ENCODE peak calls at places on chromosome 22, in five cellular contexts. One of them, this sample, is unnamed.

GRCh38 chr22:43363580-43364435 is 20.6 kb upstream of the SCUBE1 start:
- DNase-seq in HS-27A: no peak
- DNase-seq in progenitor cell of endocrine pancreas: no peak
- DNase-seq in HuH-7.5: no peak
- DNase-seq in GM23338: no peak
- DNase-seq in this sample: no peak

GRCh38 chr22:22076937-22077703 is 94.5 kb upstream of the TOP3B start:
- DNase-seq in GM23338: no peak
- DNase-seq in HuH-7.5: no peak
- DNase-seq in progenitor cell of endocrine pancreas: no peak
- DNase-seq in HS-27A: no peak
- DNase-seq in this sample: no peak

GRCh38 chr22:36928826-36929535 is 15.6 kb downstream of the CSF2RB start:
- DNase-seq in GM23338: no peak
- DNase-seq in HuH-7.5: no peak
- DNase-seq in HS-27A: no peak
- DNase-seq in progenitor cell of endocrine pancreas: no peak
- DNase-seq in this sample: no peak

GRCh38 chr22:27962268-27963191 is 43.5 kb upstream of the PITPNB start:
- DNase-seq in HS-27A: no peak
- DNase-seq in progenitor cell of endocrine pancreas: no peak
- DNase-seq in GM23338: no peak
- DNase-seq in HuH-7.5: no peak
- DNase-seq in this sample: no peak

GRCh38 chr22:43152001-43152354 is 619 bp downstream of the TSPO start:
- DNase-seq in progenitor cell of endocrine pancreas: no peak
- DNase-seq in HS-27A: no peak
- DNase-seq in HuH-7.5: no peak
- DNase-seq in GM23338: peak
- DNase-seq in this sample: no peak

GRCh38 chr22:38802671-38803121 is 8.8 kb upstream of the DNAL4 start:
- DNase-seq in GM23338: peak
- DNase-seq in progenitor cell of endocrine pancreas: no peak
- DNase-seq in HuH-7.5: peak
- DNase-seq in HS-27A: peak
- DNase-seq in this sample: peak

GRCh38 chr22:27800250-27801131 is 1.1 kb downstream of the MN1 start:
- DNase-seq in progenitor cell of endocrine pancreas: no peak
- DNase-seq in HS-27A: no peak
- DNase-seq in HuH-7.5: peak
- DNase-seq in GM23338: no peak
- DNase-seq in this sample: no peak

GRCh38 chr22:29727248-29727551 is 7.4 kb downstream of the CABP7 start:
- DNase-seq in HS-27A: no peak
- DNase-seq in HuH-7.5: peak
- DNase-seq in progenitor cell of endocrine pancreas: no peak
- DNase-seq in GM23338: peak
- DNase-seq in this sample: peak

GRCh38 chr22:33073989-33074391 is 15.8 kb upstream of the SYN3 start:
- DNase-seq in progenitor cell of endocrine pancreas: no peak
- DNase-seq in HuH-7.5: no peak
- DNase-seq in GM23338: no peak
- DNase-seq in HS-27A: no peak
- DNase-seq in this sample: no peak

GRCh38 chr22:46931881-46932280 is 169.4 kb downstream of the TBC1D22A start:
- DNase-seq in HS-27A: no peak
- DNase-seq in GM23338: no peak
- DNase-seq in progenitor cell of endocrine pancreas: no peak
- DNase-seq in HuH-7.5: no peak
- DNase-seq in this sample: no peak

GRCh38 chr22:19709063-19709769 is 5.1 kb upstream of the SEPTIN5 start:
- DNase-seq in GM23338: no peak
- DNase-seq in HS-27A: no peak
- DNase-seq in HuH-7.5: no peak
- DNase-seq in progenitor cell of endocrine pancreas: no peak
- DNase-seq in this sample: no peak

GRCh38 chr22:38795569-38795968 is 1.6 kb upstream of the DNAL4 start:
- DNase-seq in GM23338: no peak
- DNase-seq in HS-27A: no peak
- DNase-seq in progenitor cell of endocrine pancreas: no peak
- DNase-seq in HuH-7.5: no peak
- DNase-seq in this sample: no peak

GRCh38 chr22:37742374-37743092 is 45.7 kb downstream of the TRIOBP start:
- DNase-seq in progenitor cell of endocrine pancreas: no peak
- DNase-seq in HS-27A: no peak
- DNase-seq in HuH-7.5: no peak
- DNase-seq in GM23338: no peak
- DNase-seq in this sample: no peak

GRCh38 chr22:23072911-23073491 is 2.7 kb downstream of the GNAZ start:
- DNase-seq in HS-27A: no peak
- DNase-seq in GM23338: peak
- DNase-seq in progenitor cell of endocrine pancreas: no peak
- DNase-seq in HuH-7.5: no peak
- DNase-seq in this sample: no peak

GRCh38 chr22:20172038-20172613 is 21.3 kb upstream of the CCDC188 start:
- DNase-seq in GM23338: no peak
- DNase-seq in HuH-7.5: no peak
- DNase-seq in progenitor cell of endocrine pancreas: no peak
- DNase-seq in HS-27A: no peak
- DNase-seq in this sample: no peak

GRCh38 chr22:46547883-46548244 is 10.4 kb upstream of the CELSR1 start:
- DNase-seq in HS-27A: peak
- DNase-seq in HuH-7.5: no peak
- DNase-seq in progenitor cell of endocrine pancreas: no peak
- DNase-seq in GM23338: no peak
- DNase-seq in this sample: no peak

GRCh38 chr22:47100019-47100418 is 337.6 kb downstream of the TBC1D22A start:
- DNase-seq in HuH-7.5: no peak
- DNase-seq in progenitor cell of endocrine pancreas: no peak
- DNase-seq in HS-27A: no peak
- DNase-seq in GM23338: no peak
- DNase-seq in this sample: no peak

GRCh38 chr22:31121403-31121802 is 1.4 kb upstream of the INPP5J start:
- DNase-seq in HuH-7.5: no peak
- DNase-seq in progenitor cell of endocrine pancreas: no peak
- DNase-seq in HS-27A: no peak
- DNase-seq in GM23338: no peak
- DNase-seq in this sample: no peak

GRCh38 chr22:37804502-37804885 is 3.2 kb upstream of the GCAT start:
- DNase-seq in GM23338: peak
- DNase-seq in progenitor cell of endocrine pancreas: no peak
- DNase-seq in HuH-7.5: no peak
- DNase-seq in HS-27A: no peak
- DNase-seq in this sample: peak

GRCh38 chr22:39408173-39408572 is 8.6 kb downstream of the TAB1 start:
- DNase-seq in HuH-7.5: no peak
- DNase-seq in progenitor cell of endocrine pancreas: no peak
- DNase-seq in HS-27A: no peak
- DNase-seq in GM23338: no peak
- DNase-seq in this sample: no peak

GRCh38 chr22:49632199-49633009 is 195.3 kb downstream of the BRD1 start:
- DNase-seq in HS-27A: no peak
- DNase-seq in progenitor cell of endocrine pancreas: peak
- DNase-seq in GM23338: no peak
- DNase-seq in HuH-7.5: peak
- DNase-seq in this sample: peak

GRCh38 chr22:29165336-29166060 is 40.2 kb upstream of the EMID1 start:
- DNase-seq in GM23338: no peak
- DNase-seq in HuH-7.5: no peak
- DNase-seq in progenitor cell of endocrine pancreas: no peak
- DNase-seq in HS-27A: no peak
- DNase-seq in this sample: no peak

GRCh38 chr22:38284042-38284402 is 11.2 kb upstream of the TMEM184B start:
- DNase-seq in GM23338: no peak
- DNase-seq in progenitor cell of endocrine pancreas: no peak
- DNase-seq in HuH-7.5: no peak
- DNase-seq in HS-27A: no peak
- DNase-seq in this sample: no peak

GRCh38 chr22:48954781-48955311 is 872.8 kb downstream of the BRD1 start:
- DNase-seq in progenitor cell of endocrine pancreas: no peak
- DNase-seq in HS-27A: no peak
- DNase-seq in GM23338: no peak
- DNase-seq in HuH-7.5: no peak
- DNase-seq in this sample: no peak

This sample was measured in H1.